ENCODE peak calls at places on chromosomes 2 and 18, in four cellular contexts. X, E, V and I are unnamed samples.

GRCh38 chr2:178404380-178404767 is 46.6 kb downstream of the PRKRA start:
- DNase-seq in X (peak; percentile 76), E (no peak), V (no peak), I (no peak)

GRCh38 chr2:172698041-172698863 is 37.4 kb upstream of the RAPGEF4 start:
- DNase-seq in X (peak; percentile 89), E (no peak), V (no peak), I (no peak)

GRCh38 chr18:31680836-31681568 is 3.4 kb downstream of the B4GALT6 start:
- DNase-seq in X (peak; percentile 30), E (no peak), V (no peak), I (no peak)

GRCh38 chr2:164430166-164430783 is 191.0 kb downstream of the GRB14 start:
- DNase-seq in X (peak; percentile 59), E (no peak), V (peak; percentile 53), I (no peak)

GRCh38 chr2:219124379-219125110 is 36.1 kb downstream of the NHEJ1 start:
- DNase-seq in X (no peak), E (no peak), V (peak; percentile 57), I (no peak)

GRCh38 chr2:212991120-212991519 is 160.3 kb downstream of the IKZF2 start:
- DNase-seq in X (no peak), E (no peak), V (no peak), I (no peak)

GRCh38 chr2:40409734-40410133 is 42.2 kb downstream of the SLC8A1 start:
- DNase-seq in X (no peak), E (no peak), V (no peak), I (no peak)

GRCh38 chr2:212176151-212176550 is 362.5 kb downstream of the ERBB4 start:
- DNase-seq in X (peak; percentile 56), E (no peak), V (no peak), I (no peak)

GRCh38 chr18:43277164-43277600 is at the start of gene SYT4:
- DNase-seq in X (peak; percentile 66), E (peak; percentile 60), V (peak; percentile 92), I (no peak)

GRCh38 chr2:99637157-99637697 is 147.4 kb upstream of the REV1 start:
- DNase-seq in X (no peak), E (no peak), V (no peak), I (no peak)

GRCh38 chr2:240519396-240520142 is 38.2 kb downstream of the ANKMY1 start:
- DNase-seq in X (peak; percentile 35), E (no peak), V (peak; percentile 42), I (no peak)

GRCh38 chr2:230906471-230907230 is 18.4 kb downstream of the GPR55 start:
- DNase-seq in X (no peak), E (no peak), V (no peak), I (no peak)

GRCh38 chr2:72935611-72935957 is 18.3 kb downstream of the EMX1 start:
- DNase-seq in X (no peak), E (no peak), V (no peak), I (no peak)

GRCh38 chr2:172333626-172334330 is 93.6 kb upstream of the ITGA6 start:
- DNase-seq in X (no peak), E (no peak), V (no peak), I (no peak)

GRCh38 chr2:44352510-44352909 is 8.8 kb downstream of the PREPL start:
- DNase-seq in X (no peak), E (no peak), V (no peak), I (no peak)

GRCh38 chr2:818233-818632 is 132.4 kb upstream of the SNTG2 start:
- DNase-seq in X (no peak), E (no peak), V (no peak), I (no peak)

GRCh38 chr2:126657146-126657635 is 1.2 kb downstream of the GYPC start:
- DNase-seq in X (peak; percentile 7), E (no peak), V (peak; percentile 76), I (no peak)

GRCh38 chr2:30385327-30385726 is 61.7 kb upstream of the LCLAT1 start:
- DNase-seq in X (peak; percentile 33), E (no peak), V (no peak), I (no peak)

GRCh38 chr2:10659898-10660568 is 29.7 kb downstream of the NOL10 start:
- DNase-seq in X (peak; percentile 57), E (peak; percentile 9), V (peak; percentile 94), I (peak; percentile 47)

GRCh38 chr18:31102020-31102684 is at the start of gene DSC2:
- DNase-seq in X (peak; percentile 83), E (peak; percentile 6), V (no peak), I (peak; percentile 51)

GRCh38 chr2:23425886-23426283 is 40.9 kb downstream of the KLHL29 start:
- DNase-seq in X (peak; percentile 28), E (no peak), V (no peak), I (no peak)

GRCh38 chr2:127197475-127198385 is 22.4 kb downstream of the CYP27C1 start:
- DNase-seq in X (peak; percentile 76), E (no peak), V (peak; percentile 78), I (peak; percentile 50)

GRCh38 chr18:68431922-68432198 is 283.0 kb downstream of the TMX3 start:
- DNase-seq in X (peak; percentile 57), E (no peak), V (no peak), I (no peak)

GRCh38 chr2:26302846-26303245 is 43.1 kb upstream of the SELENOI start:
- DNase-seq in X (peak; percentile 91), E (no peak), V (no peak), I (no peak)

GRCh38 chr2:60470340-60470739 is 83.1 kb downstream of the BCL11A start:
- DNase-seq in X (no peak), E (no peak), V (no peak), I (no peak)

GRCh38 chr18:36817039-36817438 is 11.8 kb downstream of the TPGS2 start:
- DNase-seq in X (no peak), E (no peak), V (no peak), I (no peak)

GRCh38 chr2:64359892-64360657 is 93.9 kb upstream of the LGALSL start:
- DNase-seq in X (peak; percentile 99), E (no peak), V (peak; percentile 95), I (peak; percentile 77)

GRCh38 chr2:97653874-97654273 is 8.0 kb downstream of the COX5B start:
- DNase-seq in X (no peak), E (no peak), V (no peak), I (no peak)